ENCODE peak calls at places on chromosome 22, in five cellular contexts. S is endothelial cell of umbilical vein, W is OCI-LY7, D is fibroblast of the aortic adventitia, J is NB4. A is an unnamed sample.

GRCh38 chr22:35135165-35135564 is 69.2 kb downstream of the ISX start:
- DNase-seq in S (no peak), W (no peak), D (no peak), J (no peak), A (no peak)

GRCh38 chr22:28985581-28986290 is 75.9 kb downstream of the C22orf31 start:
- DNase-seq in S (no peak), W (no peak), D (no peak), J (no peak), A (no peak)

GRCh38 chr22:47918936-47919505 is 1156.6 kb downstream of the TBC1D22A start:
- DNase-seq in S (no peak), W (peak), D (no peak), J (no peak), A (no peak)

GRCh38 chr22:23117890-23118646 is 23.7 kb downstream of the RSPH14 start:
- DNase-seq in S (no peak), W (no peak), D (no peak), J (no peak), A (no peak)

GRCh38 chr22:46514592-46515207 is 22.7 kb downstream of the CELSR1 start:
- DNase-seq in S (no peak), W (no peak), D (peak), J (no peak), A (peak)

GRCh38 chr22:46376096-46376495 is 40.6 kb downstream of the TRMU start:
- DNase-seq in S (no peak), W (no peak), D (no peak), J (no peak), A (no peak)

GRCh38 chr22:23242473-23243001 is 62.2 kb downstream of the BCR start:
- DNase-seq in S (no peak), W (no peak), D (no peak), J (no peak), A (no peak)

GRCh38 chr22:29338398-29338797 is 22.9 kb upstream of the RASL10A start:
- DNase-seq in S (no peak), W (no peak), D (no peak), J (no peak), A (no peak)

GRCh38 chr22:33656808-33657628 is 263.3 kb downstream of the LARGE1 start:
- DNase-seq in S (no peak), W (no peak), D (peak), J (no peak), A (peak)

GRCh38 chr22:27462190-27462589 is 339.4 kb downstream of the MN1 start:
- DNase-seq in S (no peak), W (no peak), D (peak), J (no peak), A (no peak)

GRCh38 chr22:45242778-45243191 is 2.1 kb upstream of the KIAA0930 start:
- DNase-seq in S (peak), W (no peak), D (no peak), J (peak), A (peak)
- TF ChIP-seq CTCF in S (no peak), W (peak), D (peak), J (peak), A (peak)

GRCh38 chr22:43239102-43239875 is 52.4 kb upstream of the TTLL12 start:
- DNase-seq in S (no peak), W (no peak), D (peak), J (no peak), A (peak)
- H3K4me3 ChIP-seq in S (no peak), W (no peak), D (no peak), J (no peak), A (no peak)

DNA sequence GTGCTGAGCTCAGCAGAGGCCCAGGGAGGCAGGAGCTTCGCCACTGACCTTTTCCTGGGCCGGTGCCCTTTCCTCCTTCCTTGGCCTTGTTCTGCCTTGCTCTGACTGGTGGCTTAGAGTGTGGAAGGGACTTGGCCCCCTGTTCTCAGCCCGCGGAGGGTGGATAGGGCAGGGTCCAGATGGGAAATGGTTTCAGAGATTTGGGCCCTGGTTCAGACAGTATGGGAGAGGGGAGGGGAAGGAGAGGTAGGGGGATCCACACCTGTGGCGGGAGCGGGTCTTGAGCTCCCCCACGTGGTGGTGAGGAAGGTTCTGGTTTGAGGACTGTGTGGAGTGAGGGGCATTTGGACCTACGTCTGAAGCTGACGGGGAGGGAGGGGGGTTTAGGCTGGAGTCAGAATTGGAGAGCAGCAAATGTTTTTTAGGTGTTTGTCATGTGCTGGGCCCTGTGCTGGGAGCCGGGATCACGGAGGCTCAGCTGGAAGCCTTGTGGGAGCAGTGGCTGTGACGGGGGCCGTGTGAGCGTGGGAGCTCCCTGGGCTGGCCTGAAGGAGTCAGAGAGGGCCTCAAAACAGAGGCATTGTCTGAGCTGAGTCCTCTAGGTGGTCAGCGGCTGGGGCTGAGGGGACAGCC is 27.2 kb downstream of the SHANK3 start:
- DNase-seq in S (no peak), W (peak), D (no peak), J (no peak), A (no peak)
- TF ChIP-seq CTCF in S (peak), W (peak), D (no peak), J (peak), A (no peak)

GRCh38 chr22:19448739-19449421 is 1.4 kb upstream of the C22orf39 start:
- DNase-seq in S (no peak), W (peak), D (no peak), J (no peak), A (no peak)
- H3K4me3 ChIP-seq in S (no peak), W (peak), D (no peak), J (peak), A (no peak)

GRCh38 chr22:36921309-36922096 is 8.1 kb downstream of the CSF2RB start:
- DNase-seq in S (peak), W (peak), D (no peak), J (peak), A (no peak)

GRCh38 chr22:36924151-36924698 is 10.8 kb downstream of the CSF2RB start:
- DNase-seq in S (no peak), W (no peak), D (no peak), J (no peak), A (no peak)

GRCh38 chr22:36923458-36923784 is 10.0 kb downstream of the CSF2RB start:
- DNase-seq in S (no peak), W (no peak), D (no peak), J (peak), A (no peak)

GRCh38 chr22:36922752-36923457 is 9.5 kb downstream of the CSF2RB start:
- DNase-seq in S (no peak), W (no peak), D (no peak), J (no peak), A (no peak)

GRCh38 chr22:36922097-36922608 is 8.7 kb downstream of the CSF2RB start:
- DNase-seq in S (peak), W (no peak), D (no peak), J (no peak), A (no peak)
- TF ChIP-seq CTCF in S (no peak), W (no peak), D (no peak), J (no peak), A (no peak)

DNA sequence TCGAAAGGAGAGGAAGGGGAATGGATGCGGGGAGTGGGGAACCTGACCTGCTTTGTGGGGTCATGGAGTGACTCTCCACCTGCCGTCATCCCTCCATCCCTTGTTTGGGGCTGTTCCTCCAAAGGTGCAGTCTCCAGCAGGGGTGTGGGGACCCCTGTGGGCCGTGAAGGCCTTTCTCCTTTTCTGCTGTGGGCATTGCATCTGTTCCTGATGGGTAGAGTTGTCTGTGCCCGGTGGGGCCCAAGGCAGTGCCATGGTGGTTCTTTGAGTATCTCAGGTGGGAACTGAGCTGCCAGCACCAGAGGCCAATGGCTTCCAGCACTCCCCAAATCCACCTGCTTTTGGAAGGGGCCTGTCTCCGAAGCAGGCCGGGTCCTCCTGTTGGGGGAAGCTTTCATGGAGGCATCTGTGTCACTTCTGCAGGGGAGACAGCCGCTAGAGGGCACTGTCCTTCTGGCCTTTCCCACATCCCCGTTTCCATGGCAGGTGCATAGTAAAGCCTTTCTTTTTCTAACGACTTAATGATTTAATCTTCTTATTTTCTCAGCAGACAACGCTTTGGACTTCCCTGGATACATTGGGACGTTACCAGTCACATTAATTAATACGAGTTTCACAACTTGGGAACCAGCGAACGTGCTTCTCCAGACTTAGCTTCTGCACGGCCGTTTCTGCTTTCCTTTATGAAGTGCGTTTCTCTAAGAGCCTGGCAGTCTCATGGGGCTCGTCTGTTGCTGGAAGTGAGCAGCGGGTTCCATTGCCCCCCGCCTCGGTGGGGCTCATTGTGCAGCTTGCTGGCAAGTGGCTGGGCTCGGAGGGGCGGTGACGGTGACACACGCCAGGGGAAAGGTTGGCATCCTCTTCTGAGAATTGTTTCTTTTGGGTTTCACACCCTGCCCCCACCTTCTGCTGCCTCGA is 57.1 kb downstream of the PARVB start:
- DNase-seq in S (peak), W (peak), D (peak), J (peak), A (peak)
- H3K4me3 ChIP-seq in S (no peak), W (no peak), D (no peak), J (no peak), A (no peak)

GRCh38 chr22:18065256-18065655 is 12.5 kb upstream of the PEX26 start:
- DNase-seq in S (no peak), W (peak), D (no peak), J (no peak), A (no peak)
- TF ChIP-seq CTCF in S (no peak), W (peak), D (no peak), J (no peak), A (no peak)

GRCh38 chr22:31748490-31748889 is 1.4 kb downstream of the PRR14L start:
- DNase-seq in S (no peak), W (no peak), D (no peak), J (peak), A (peak)
- H3K4me3 ChIP-seq in S (peak), W (peak), D (peak), J (peak), A (peak)

GRCh38 chr22:37471721-37472417 is 14.3 kb downstream of the MFNG start:
- DNase-seq in S (no peak), W (peak), D (no peak), J (no peak), A (no peak)

GRCh38 chr22:37473437-37473946 is 12.7 kb downstream of the MFNG start:
- DNase-seq in S (no peak), W (no peak), D (no peak), J (no peak), A (no peak)

GRCh38 chr22:37474447-37475090 is 11.6 kb downstream of the MFNG start:
- DNase-seq in S (no peak), W (no peak), D (no peak), J (no peak), A (no peak)

GRCh38 chr22:37470087-37470445 is 16.1 kb downstream of the MFNG start:
- DNase-seq in S (no peak), W (no peak), D (no peak), J (no peak), A (no peak)

DNA sequence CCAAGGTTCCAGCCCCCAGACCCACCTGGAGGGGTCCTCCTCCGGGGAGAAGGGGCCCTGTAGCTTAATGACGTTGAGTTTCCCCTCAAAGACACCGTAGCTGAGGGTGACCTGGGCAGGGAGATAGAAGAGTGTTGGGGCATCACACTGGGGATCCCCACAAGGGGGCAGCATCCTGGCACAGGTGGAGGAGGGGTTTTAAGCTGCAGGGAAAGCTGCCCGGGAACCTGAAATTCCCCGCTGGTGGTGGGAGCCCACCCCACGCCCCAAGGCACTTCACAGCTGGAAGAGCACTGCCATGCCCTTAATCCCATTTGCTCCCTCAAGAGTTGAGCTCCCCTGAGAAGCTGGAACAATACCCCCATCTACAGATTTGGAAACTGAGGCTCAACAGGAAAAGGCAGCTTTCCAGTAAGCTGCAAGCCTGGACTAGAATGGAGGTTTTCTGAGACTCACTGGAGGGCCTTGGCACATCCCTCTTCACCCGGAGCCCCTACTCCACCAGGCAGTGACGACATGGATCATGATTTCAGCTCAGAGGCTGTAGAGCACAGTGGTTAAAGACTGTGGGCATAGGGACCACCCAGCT is 13.7 kb downstream of the MFNG start:
- DNase-seq in S (no peak), W (peak), D (no peak), J (peak), A (peak)
- TF ChIP-seq CTCF in S (peak), W (peak), D (peak), J (peak), A (peak)

DNA sequence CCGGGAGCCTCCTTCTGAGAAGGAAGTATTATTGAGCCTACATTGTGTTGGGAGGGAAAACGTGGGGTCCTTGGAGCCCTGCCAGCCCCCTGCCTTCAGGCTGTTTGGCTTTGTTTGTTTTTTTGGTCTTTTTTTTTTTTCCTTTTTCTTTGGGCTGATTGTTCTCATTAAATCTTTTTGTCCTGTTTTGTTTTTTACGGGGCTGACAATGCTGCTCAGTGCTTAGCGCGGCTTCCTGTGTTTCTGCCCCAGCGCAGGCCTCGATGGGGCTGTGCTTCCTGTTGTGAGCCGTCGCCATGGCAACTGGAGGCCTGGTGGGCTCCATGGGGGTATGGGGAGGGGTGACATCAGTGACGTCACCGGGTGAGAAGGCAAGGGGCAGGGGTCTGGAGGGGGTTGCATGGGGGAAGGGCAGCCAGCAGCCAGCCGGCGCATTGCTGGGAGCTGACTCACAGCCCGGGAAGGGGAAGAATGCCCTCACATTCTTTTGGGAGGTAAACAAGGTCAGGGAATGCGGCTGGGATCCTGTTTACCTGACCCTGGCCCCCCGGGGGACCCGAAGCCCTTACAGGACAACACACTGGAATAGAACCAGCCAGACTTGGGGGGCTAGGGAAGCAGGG is 22.1 kb upstream of the CBX7 start:
- DNase-seq in S (peak), W (peak), D (peak), J (peak), A (peak)
- H3K4me3 ChIP-seq in S (no peak), W (no peak), D (no peak), J (no peak), A (no peak)

A was measured in fibroblast of mammary gland.